ENCODE peak calls at places on chromosomes 7 and 10, in six cellular contexts. One of them, this sample, is unnamed. For H3K4me1, the result is how much of the 10 kb centered on the place peaks cover.

GRCh38 chr10:68333452-68333851 is 724 bp upstream of the PBLD start:
- DNase-seq in left ventricle myocardium inferior: no peak
- DNase-seq in psoas muscle: no peak
- DNase-seq in uterus: no peak
- DNase-seq in H9: no peak
- DNase-seq in Peyer's patch: no peak
- DNase-seq in this sample: no peak

GRCh38 chr7:112399501-112399900 is 50.8 kb upstream of the IFRD1 start:
- DNase-seq in H9: no peak
- DNase-seq in psoas muscle: no peak
- DNase-seq in uterus: no peak
- DNase-seq in left ventricle myocardium inferior: no peak
- DNase-seq in Peyer's patch: no peak
- DNase-seq in this sample: no peak

GRCh38 chr7:6430271-6430940 is 17.3 kb downstream of the DAGLB start:
- DNase-seq in uterus: no peak
- DNase-seq in Peyer's patch: no peak
- DNase-seq in left ventricle myocardium inferior: no peak
- DNase-seq in psoas muscle: no peak
- DNase-seq in H9: no peak
- DNase-seq in this sample: no peak

GRCh38 chr7:135901585-135902540 is 75.3 kb downstream of the MTPN start:
- DNase-seq in Peyer's patch: no peak
- DNase-seq in psoas muscle: no peak
- DNase-seq in uterus: no peak
- DNase-seq in H9: no peak
- DNase-seq in left ventricle myocardium inferior: no peak
- DNase-seq in this sample: no peak

GRCh38 chr7:16688249-16688648 is 42.3 kb downstream of the BZW2 start:
- DNase-seq in left ventricle myocardium inferior: no peak
- DNase-seq in psoas muscle: no peak
- DNase-seq in uterus: no peak
- DNase-seq in Peyer's patch: no peak
- DNase-seq in H9: no peak
- DNase-seq in this sample: peak

GRCh38 chr10:127322286-127322685 is 125.9 kb upstream of the INSYN2A start:
- DNase-seq in psoas muscle: no peak
- DNase-seq in uterus: no peak
- DNase-seq in H9: no peak
- DNase-seq in Peyer's patch: no peak
- DNase-seq in left ventricle myocardium inferior: no peak
- DNase-seq in this sample: no peak

GRCh38 chr10:68007356-68007755 is 67.7 kb downstream of the HERC4 start:
- DNase-seq in H9: no peak
- DNase-seq in psoas muscle: no peak
- DNase-seq in Peyer's patch: no peak
- DNase-seq in left ventricle myocardium inferior: no peak
- DNase-seq in uterus: no peak
- DNase-seq in this sample: peak

GRCh38 chr7:25181537-25181936 is 46.7 kb downstream of the NPVF start:
- DNase-seq in psoas muscle: no peak
- DNase-seq in left ventricle myocardium inferior: no peak
- DNase-seq in uterus: no peak
- DNase-seq in H9: no peak
- DNase-seq in Peyer's patch: no peak
- DNase-seq in this sample: no peak

GRCh38 chr10:56346845-56347415 is 14.1 kb downstream of the ZWINT start:
- DNase-seq in H9: no peak
- DNase-seq in left ventricle myocardium inferior: no peak
- DNase-seq in uterus: no peak
- DNase-seq in Peyer's patch: no peak
- DNase-seq in psoas muscle: no peak
- DNase-seq in this sample: peak

GRCh38 chr7:49432245-49432644 is 341.2 kb upstream of the VWC2 start:
- DNase-seq in psoas muscle: no peak
- DNase-seq in left ventricle myocardium inferior: no peak
- DNase-seq in H9: no peak
- DNase-seq in Peyer's patch: no peak
- DNase-seq in uterus: no peak
- DNase-seq in this sample: no peak

GRCh38 chr10:112658900-112659328 is 211.9 kb downstream of the VTI1A start:
- DNase-seq in H9: no peak
- DNase-seq in psoas muscle: no peak
- DNase-seq in uterus: no peak
- DNase-seq in left ventricle myocardium inferior: no peak
- DNase-seq in Peyer's patch: no peak
- DNase-seq in this sample: peak

GRCh38 chr7:35716038-35716803 is 21.3 kb upstream of the HERPUD2 start:
- DNase-seq in H9: no peak
- DNase-seq in Peyer's patch: no peak
- DNase-seq in uterus: no peak
- DNase-seq in psoas muscle: peak
- DNase-seq in left ventricle myocardium inferior: no peak
- DNase-seq in this sample: no peak

GRCh38 chr10:36148207-36148606 is 506.1 kb upstream of the FZD8 start:
- DNase-seq in left ventricle myocardium inferior: no peak
- DNase-seq in psoas muscle: no peak
- DNase-seq in H9: no peak
- DNase-seq in Peyer's patch: no peak
- DNase-seq in uterus: no peak
- DNase-seq in this sample: no peak

GRCh38 chr7:91007371-91007770 is 256.9 kb upstream of the FZD1 start:
- DNase-seq in Peyer's patch: no peak
- DNase-seq in H9: no peak
- DNase-seq in left ventricle myocardium inferior: no peak
- DNase-seq in psoas muscle: no peak
- DNase-seq in uterus: no peak
- DNase-seq in this sample: no peak

GRCh38 chr7:47672267-47672920 is 90.5 kb upstream of the TNS3 start:
- DNase-seq in uterus: no peak
- DNase-seq in H9: no peak
- DNase-seq in left ventricle myocardium inferior: no peak
- DNase-seq in psoas muscle: no peak
- DNase-seq in Peyer's patch: no peak
- DNase-seq in this sample: no peak

GRCh38 chr7:47671358-47671757 is 89.4 kb upstream of the TNS3 start:
- DNase-seq in Peyer's patch: no peak
- DNase-seq in psoas muscle: no peak
- DNase-seq in H9: no peak
- DNase-seq in uterus: no peak
- DNase-seq in left ventricle myocardium inferior: no peak
- DNase-seq in this sample: no peak

GRCh38 chr7:47666164-47666862 is 84.4 kb upstream of the TNS3 start:
- DNase-seq in uterus: no peak
- DNase-seq in psoas muscle: no peak
- DNase-seq in left ventricle myocardium inferior: no peak
- DNase-seq in Peyer's patch: no peak
- DNase-seq in H9: no peak
- DNase-seq in this sample: peak

GRCh38 chr7:47670738-47671137 is 88.8 kb upstream of the TNS3 start:
- DNase-seq in H9: no peak
- DNase-seq in Peyer's patch: peak
- DNase-seq in uterus: no peak
- DNase-seq in left ventricle myocardium inferior: no peak
- DNase-seq in psoas muscle: no peak
- DNase-seq in this sample: no peak

DNA sequence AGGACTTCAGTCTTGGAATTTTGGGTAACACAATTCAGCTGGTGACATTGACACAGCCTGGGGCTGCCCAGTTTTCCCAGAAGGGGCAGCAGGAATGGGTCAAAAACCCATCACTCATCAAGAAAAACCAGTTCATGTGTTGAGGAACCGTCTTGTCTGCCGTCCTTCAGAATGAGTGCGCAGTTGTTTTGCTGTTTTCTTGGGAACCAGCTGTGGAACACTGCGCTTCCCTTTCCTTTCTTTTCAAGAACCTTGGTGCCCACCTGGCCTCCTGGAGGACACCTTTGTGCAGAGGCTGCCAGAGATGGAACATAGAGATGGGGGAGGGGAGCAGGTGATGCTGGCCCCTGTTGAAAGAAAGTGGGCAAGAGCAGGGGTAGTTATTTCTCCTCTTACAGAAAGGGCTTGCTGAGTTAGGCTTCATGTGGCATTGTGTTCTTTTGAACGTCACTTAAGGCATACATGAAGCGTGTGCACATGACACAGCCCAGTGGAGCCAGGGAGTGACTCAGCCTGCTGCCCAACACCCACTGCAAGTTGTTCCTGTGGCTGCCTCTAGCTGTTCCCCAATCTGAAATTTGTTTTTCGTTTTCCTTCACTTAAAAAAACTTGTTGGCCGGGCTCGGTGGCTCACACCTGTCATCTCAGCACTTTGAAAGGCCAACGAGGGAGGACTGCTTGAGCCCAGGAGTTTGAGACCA is 87.4 kb upstream of the TNS3 start:
- DNase-seq in psoas muscle: peak
- DNase-seq in left ventricle myocardium inferior: peak
- DNase-seq in uterus: peak
- DNase-seq in H9: no peak
- DNase-seq in Peyer's patch: peak
- DNase-seq in this sample: peak
- H3K27ac ChIP-seq in psoas muscle: peak
- H3K27ac ChIP-seq in left ventricle myocardium inferior: peak
- H3K27ac ChIP-seq in uterus: no peak
- H3K27ac ChIP-seq in H9: no peak
- H3K27ac ChIP-seq in Peyer's patch: peak
- H3K27ac ChIP-seq in this sample: no peak

GRCh38 chr10:104324931-104325330 is 13.3 kb downstream of the ITPRIP start:
- DNase-seq in Peyer's patch: peak
- DNase-seq in H9: no peak
- DNase-seq in uterus: no peak
- DNase-seq in psoas muscle: no peak
- DNase-seq in left ventricle myocardium inferior: no peak
- DNase-seq in this sample: no peak

GRCh38 chr10:104322416-104322782 is 15.9 kb downstream of the ITPRIP start:
- DNase-seq in H9: peak
- DNase-seq in left ventricle myocardium inferior: no peak
- DNase-seq in Peyer's patch: peak
- DNase-seq in psoas muscle: no peak
- DNase-seq in uterus: peak
- DNase-seq in this sample: peak

GRCh38 chr10:104323721-104324686 is 14.3 kb downstream of the ITPRIP start:
- DNase-seq in H9: no peak
- DNase-seq in left ventricle myocardium inferior: no peak
- DNase-seq in psoas muscle: no peak
- DNase-seq in Peyer's patch: peak
- DNase-seq in uterus: no peak
- DNase-seq in this sample: no peak

GRCh38 chr10:104321716-104322415 is 16.4 kb downstream of the ITPRIP start:
- DNase-seq in left ventricle myocardium inferior: no peak
- DNase-seq in psoas muscle: no peak
- DNase-seq in H9: no peak
- DNase-seq in Peyer's patch: no peak
- DNase-seq in uterus: no peak
- DNase-seq in this sample: no peak

GRCh38 chr10:104323085-104323484 is 15.2 kb downstream of the ITPRIP start:
- DNase-seq in uterus: no peak
- DNase-seq in Peyer's patch: peak
- DNase-seq in left ventricle myocardium inferior: no peak
- DNase-seq in H9: peak
- DNase-seq in psoas muscle: no peak
- DNase-seq in this sample: no peak
- H3K4me1 ChIP-seq in uterus: under half
- H3K4me1 ChIP-seq in Peyer's patch: under half
- H3K4me1 ChIP-seq in left ventricle myocardium inferior: half or more
- H3K4me1 ChIP-seq in H9: under half
- H3K4me1 ChIP-seq in psoas muscle: half or more
- H3K4me1 ChIP-seq in this sample: under half

GRCh38 chr7:140484479-140484878 is 5.2 kb upstream of the MKRN1 start:
- DNase-seq in left ventricle myocardium inferior: no peak
- DNase-seq in psoas muscle: peak
- DNase-seq in H9: no peak
- DNase-seq in uterus: no peak
- DNase-seq in Peyer's patch: no peak
- DNase-seq in this sample: no peak

GRCh38 chr7:140479739-140480084 is 407 bp upstream of the MKRN1 start:
- DNase-seq in left ventricle myocardium inferior: no peak
- DNase-seq in psoas muscle: no peak
- DNase-seq in H9: no peak
- DNase-seq in uterus: no peak
- DNase-seq in Peyer's patch: no peak
- DNase-seq in this sample: no peak

GRCh38 chr7:140485463-140486265 is 6.4 kb upstream of the MKRN1 start:
- DNase-seq in psoas muscle: peak
- DNase-seq in uterus: no peak
- DNase-seq in left ventricle myocardium inferior: no peak
- DNase-seq in H9: peak
- DNase-seq in Peyer's patch: no peak
- DNase-seq in this sample: peak

GRCh38 chr7:140489021-140489349 is 9.7 kb upstream of the MKRN1 start:
- DNase-seq in Peyer's patch: no peak
- DNase-seq in left ventricle myocardium inferior: no peak
- DNase-seq in uterus: no peak
- DNase-seq in psoas muscle: no peak
- DNase-seq in H9: no peak
- DNase-seq in this sample: no peak

GRCh38 chr7:140484951-140485350 is 5.6 kb upstream of the MKRN1 start:
- DNase-seq in psoas muscle: no peak
- DNase-seq in uterus: no peak
- DNase-seq in H9: no peak
- DNase-seq in Peyer's patch: no peak
- DNase-seq in left ventricle myocardium inferior: no peak
- DNase-seq in this sample: no peak
- TF ChIP-seq CTCF in psoas muscle: no peak
- TF ChIP-seq CTCF in uterus: no peak
- TF ChIP-seq CTCF in H9: no peak
- TF ChIP-seq CTCF in Peyer's patch: no peak
- TF ChIP-seq CTCF in left ventricle myocardium inferior: no peak
- TF ChIP-seq CTCF in this sample: no peak

DNA sequence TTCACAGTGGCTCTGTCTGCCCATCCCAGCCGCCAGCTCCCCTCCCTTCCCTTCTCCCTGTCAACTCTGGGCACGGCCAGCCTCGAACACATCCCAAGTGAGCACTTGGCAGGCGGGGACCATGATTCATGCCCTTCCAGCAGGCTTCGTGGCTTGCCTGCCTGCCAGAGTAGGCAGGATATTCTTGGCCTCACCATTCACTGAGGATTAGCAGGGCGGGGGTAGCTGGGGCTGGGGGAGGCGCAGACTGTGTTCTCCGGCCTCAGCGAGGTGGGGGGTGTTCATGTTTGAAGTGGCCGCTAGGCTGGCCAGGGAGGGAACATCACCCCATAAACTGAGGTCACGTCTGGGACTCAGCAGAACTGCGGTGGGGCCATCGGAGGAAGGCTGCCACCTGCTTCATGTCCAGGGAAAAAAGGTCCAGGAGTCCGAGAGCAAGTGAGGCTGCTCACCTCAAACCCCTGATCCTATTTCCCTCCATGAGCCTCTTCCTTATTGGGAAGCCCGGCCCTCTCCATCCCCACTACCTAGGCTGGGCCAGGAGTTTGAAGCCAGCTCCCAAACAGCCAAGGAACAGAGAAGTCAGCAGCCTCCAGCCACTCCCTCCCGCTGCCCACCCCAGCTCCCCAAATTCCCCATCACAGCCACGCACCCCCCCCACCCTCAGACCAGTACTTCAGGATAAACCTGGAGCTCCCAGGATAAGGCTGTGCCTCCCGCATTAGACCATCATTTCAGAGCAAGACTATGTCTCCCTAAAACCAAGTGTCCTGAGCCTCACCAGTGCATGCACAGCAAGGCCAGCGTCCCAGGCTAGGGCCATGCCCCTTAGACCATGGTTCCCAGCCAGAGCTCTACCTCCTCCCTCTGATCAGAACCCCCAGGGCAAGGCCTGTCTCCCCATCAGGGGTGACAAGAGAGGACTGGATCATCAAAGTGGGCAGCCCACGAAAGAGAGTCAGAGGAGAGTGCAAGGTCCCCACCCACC is 42.8 kb upstream of the RABGEF1 start:
- DNase-seq in left ventricle myocardium inferior: peak
- DNase-seq in uterus: peak
- DNase-seq in Peyer's patch: no peak
- DNase-seq in psoas muscle: peak
- DNase-seq in H9: no peak
- DNase-seq in this sample: no peak
- H3K27ac ChIP-seq in left ventricle myocardium inferior: no peak
- H3K27ac ChIP-seq in uterus: no peak
- H3K27ac ChIP-seq in Peyer's patch: no peak
- H3K27ac ChIP-seq in psoas muscle: no peak
- H3K27ac ChIP-seq in H9: no peak
- H3K27ac ChIP-seq in this sample: no peak

This sample was measured in foreskin keratinocyte.